ENCODE peak calls at places on chromosomes 12 and 14, in nine cellular contexts. G is tibial nerve, Z is right lobe of liver, Y is HCT116, B is IMR-90, L is stomach, R is heart left ventricle, D is adrenal gland, A is uterus. E is an unnamed sample. For H3K27me3, the result is how much of the 10 kb centered on the place peaks cover.

GRCh38 chr12:129101404-129101803 is 248.1 kb downstream of the GLT1D1 start:
- DNase-seq in A (no peak), G (no peak), Z (no peak), Y (no peak), B (no peak), L (no peak), R (no peak), D (no peak), E (no peak)

GRCh38 chr12:54622463-54623183 is 12.1 kb downstream of the LACRT start:
- DNase-seq in A (no peak), B (peak), Y (no peak), G (no peak), Z (no peak), R (no peak), L (no peak), D (no peak), E (no peak)

GRCh38 chr14:83594874-83595273 is 1935.1 kb upstream of the FLRT2 start:
- DNase-seq in A (no peak), Y (no peak), L (no peak), G (no peak), D (no peak), Z (no peak), R (no peak), B (no peak), E (no peak)

GRCh38 chr12:111271674-111272418 is 97.0 kb downstream of the PHETA1 start:
- DNase-seq in Z (no peak), Y (peak), A (no peak), G (no peak), L (no peak), D (no peak), R (no peak), B (no peak), E (no peak)

GRCh38 chr12:89494411-89495231 is 30.0 kb downstream of the GALNT4 start:
- DNase-seq in Y (no peak), L (no peak), G (no peak), A (no peak), Z (no peak), B (peak), R (no peak), D (no peak), E (no peak)

GRCh38 chr12:55931780-55932545 is 1.0 kb downstream of the DGKA start:
- DNase-seq in R (peak), Y (no peak), B (peak), L (peak), D (peak), Z (peak), G (peak), A (peak), E (peak)

GRCh38 chr12:13229504-13229903 is 33.0 kb downstream of the EMP1 start:
- DNase-seq in L (no peak), B (no peak), D (no peak), A (no peak), G (no peak), Z (no peak), R (no peak), Y (no peak), E (no peak)

GRCh38 chr12:57518920-57519757 is 1.2 kb downstream of the DDIT3 start:
- DNase-seq in B (peak), Y (no peak), R (peak), G (no peak), Z (peak), D (peak), A (peak), L (peak), E (peak)

GRCh38 chr14:36844443-36844842 is 182.8 kb downstream of the PAX9 start:
- DNase-seq in B (no peak), A (no peak), Z (no peak), R (no peak), D (no peak), Y (no peak), G (no peak), L (no peak), E (no peak)

GRCh38 chr12:119229837-119230236 is 51.1 kb downstream of the HSPB8 start:
- DNase-seq in B (peak), A (no peak), G (no peak), D (no peak), L (no peak), Y (peak), Z (no peak), R (peak), E (no peak)

GRCh38 chr14:104590240-104590965 is 10.8 kb downstream of the C14orf180 start:
- DNase-seq in Y (no peak), G (no peak), L (no peak), D (no peak), Z (no peak), A (no peak), R (peak), B (no peak), E (no peak)

GRCh38 chr14:36647827-36648753 is 13.6 kb upstream of the PAX9 start:
- DNase-seq in D (no peak), L (no peak), G (no peak), R (peak), B (peak), Y (no peak), Z (no peak), A (no peak), E (no peak)

GRCh38 chr14:104350463-104351185 is 212.2 kb downstream of the KIF26A start:
- DNase-seq in B (no peak), Y (no peak), Z (no peak), A (peak), D (peak), G (peak), R (no peak), L (peak), E (no peak)

GRCh38 chr12:100738086-100738485 is 56.5 kb upstream of the ANO4 start:
- DNase-seq in G (no peak), A (no peak), Y (no peak), B (no peak), L (no peak), R (no peak), D (no peak), Z (no peak), E (no peak)

GRCh38 chr14:66099451-66099850 is 386.7 kb upstream of the CCDC196 start:
- DNase-seq in Z (no peak), A (no peak), L (no peak), B (no peak), Y (no peak), D (no peak), G (no peak), R (no peak), E (no peak)

GRCh38 chr12:65673732-65674131 is 150.6 kb upstream of the HMGA2 start:
- DNase-seq in B (peak), R (no peak), G (no peak), A (no peak), Z (no peak), D (no peak), L (no peak), Y (no peak), E (no peak)

GRCh38 chr12:116924558-116925453 is 14.1 kb downstream of the FBXW8 start:
- DNase-seq in L (no peak), G (no peak), B (peak), Z (no peak), Y (peak), R (peak), D (peak), A (no peak), E (peak)

GRCh38 chr14:103856105-103856504 is 8.7 kb upstream of the PPP1R13B start:
- DNase-seq in L (no peak), D (no peak), Y (no peak), Z (peak), R (no peak), A (no peak), G (no peak), B (no peak), E (no peak)

GRCh38 chr12:28290262-28290661 is 100.0 kb downstream of the CCDC91 start:
- DNase-seq in Y (no peak), Z (no peak), L (no peak), G (no peak), D (no peak), B (no peak), A (no peak), R (no peak), E (no peak)

GRCh38 chr14:29528889-29529288 is 398.8 kb downstream of the PRKD1 start:
- DNase-seq in A (no peak), B (no peak), D (no peak), G (no peak), Y (no peak), L (no peak), R (no peak), Z (no peak), E (no peak)

GRCh38 chr12:109447482-109447881 is 29.6 kb downstream of the KCTD10 start:
- DNase-seq in B (no peak), Z (no peak), G (no peak), A (no peak), L (no peak), R (no peak), Y (no peak), D (no peak), E (peak)

GRCh38 chr12:123444396-123445026 is 8.0 kb upstream of the RILPL2 start:
- DNase-seq in Y (no peak), Z (no peak), G (no peak), L (no peak), D (no peak), B (peak), R (no peak), A (no peak), E (no peak)

GRCh38 chr14:61438497-61438859 is 117.1 kb downstream of the PRKCH start:
- DNase-seq in A (no peak), R (no peak), Z (no peak), D (no peak), L (no peak), Y (no peak), G (no peak), B (no peak), E (no peak)

GRCh38 chr12:6851921-6852650 is at the start of gene USP5:
- DNase-seq in D (peak), Z (peak), G (peak), Y (peak), B (peak), L (peak), A (peak), R (peak), E (peak)
- TF ChIP-seq POLR2A in D (peak), Z (no peak), G (peak), Y (no peak), B (no peak), L (no peak), A (no peak), R (no peak), E (no peak)

GRCh38 chr14:97031530-97031929 is 234.3 kb downstream of the VRK1 start:
- DNase-seq in A (no peak), D (no peak), G (no peak), R (no peak), B (no peak), Y (no peak), Z (no peak), L (no peak), E (no peak)
- H3K27me3 ChIP-seq in A (under half), D (under half), G (under half), R (half or more), B (under half), Y (under half), Z (under half), L (under half), E (under half)

DNA sequence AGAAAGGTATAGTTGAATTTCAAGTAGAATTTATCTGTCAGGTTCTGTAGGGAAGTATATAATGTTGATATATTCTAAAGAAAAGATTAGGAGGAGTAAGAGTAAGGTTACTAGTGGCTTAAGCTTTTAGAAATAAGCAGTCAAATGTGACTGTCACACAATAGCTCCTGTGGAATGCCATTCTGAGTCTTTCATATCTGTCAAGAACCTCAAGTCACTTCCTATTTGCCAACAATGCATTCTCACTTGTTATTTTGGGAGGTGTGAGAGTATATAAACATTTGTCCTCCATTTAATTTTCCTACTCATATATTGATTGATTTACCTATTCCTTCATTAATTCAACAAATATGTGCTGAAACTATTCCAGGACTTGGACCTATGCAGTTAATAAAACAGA is 11.7 kb downstream of the CLEC9A start:
- DNase-seq in Z (no peak), D (no peak), G (no peak), R (no peak), A (no peak), B (no peak), L (no peak), Y (no peak), E (no peak)
- TF ChIP-seq POLR2A in Z (no peak), D (no peak), G (no peak), R (no peak), A (no peak), B (no peak), L (no peak), Y (no peak), E (no peak)

GRCh38 chr14:100789460-100790417 is 36.2 kb upstream of the MEG3 start:
- DNase-seq in Z (no peak), Y (no peak), A (no peak), B (no peak), L (no peak), G (no peak), D (no peak), R (peak), E (no peak)
- H3K27me3 ChIP-seq in Z (under half), Y (under half), A (under half), B (under half), L (under half), G (under half), D (under half), R (half or more), E (under half)

DNA sequence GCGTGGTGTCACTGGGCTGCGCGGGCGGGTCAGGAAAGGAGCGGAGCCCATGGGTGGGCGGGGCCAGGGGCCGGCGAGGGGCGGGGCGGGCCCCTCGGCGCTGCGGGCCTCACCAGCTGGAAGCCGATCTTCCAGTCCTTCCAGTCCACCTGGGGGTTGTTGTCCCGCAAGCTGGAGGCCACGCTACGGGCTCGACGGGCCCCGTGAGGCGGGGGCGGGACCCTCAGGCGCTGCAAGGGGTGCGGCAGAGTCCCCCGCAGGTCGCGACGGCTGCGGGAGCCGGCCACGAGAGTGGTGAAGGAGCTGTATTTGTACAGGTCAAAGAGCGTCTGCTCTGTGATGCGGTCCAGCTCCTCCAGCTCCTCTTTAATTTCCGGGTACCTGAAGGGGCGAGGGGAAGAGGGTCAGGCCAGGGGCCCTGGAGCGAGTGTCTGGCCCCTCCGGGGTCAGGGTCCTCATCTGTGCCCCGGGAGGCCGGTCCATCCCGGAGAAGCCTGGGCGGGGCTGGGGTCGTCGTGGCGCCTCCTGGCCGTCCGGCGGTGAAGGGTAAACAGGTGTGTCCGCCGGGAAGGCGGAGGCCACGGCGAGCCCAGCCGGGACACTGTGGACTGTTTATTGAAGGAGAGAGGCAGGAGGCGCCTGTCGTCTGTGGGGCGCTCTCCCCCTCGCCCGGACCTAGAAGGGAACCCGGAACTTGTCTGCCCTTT is 11.9 kb downstream of the SCNN1A start:
- DNase-seq in Z (peak), B (peak), G (no peak), Y (no peak), L (peak), A (peak), R (peak), D (peak), E (peak)
- TF ChIP-seq POLR2A in Z (peak), B (no peak), G (peak), Y (peak), L (no peak), A (peak), R (no peak), D (peak), E (peak)

DNA sequence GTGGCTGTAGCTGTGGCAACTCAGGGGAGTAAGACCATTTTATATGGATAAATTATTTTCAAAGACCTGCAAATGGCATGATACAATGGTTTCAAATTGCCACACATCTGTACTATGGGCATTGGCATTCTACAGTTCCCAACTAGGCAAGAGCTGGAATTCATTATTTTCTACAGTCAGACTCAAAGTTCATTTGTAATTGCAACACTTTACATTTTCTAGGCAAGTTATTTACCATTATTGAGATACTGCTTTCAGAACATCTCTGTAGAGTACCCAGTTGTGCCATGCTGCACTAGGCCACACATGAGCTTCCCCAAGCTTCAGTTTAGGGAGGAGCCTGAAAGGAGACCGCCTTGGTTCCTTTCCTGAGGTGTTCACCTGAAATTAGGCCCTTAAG is 8.0 kb upstream of the ATG14 start:
- DNase-seq in Y (no peak), L (no peak), D (no peak), Z (no peak), A (no peak), B (no peak), G (no peak), R (no peak), E (no peak)
- H3K27me3 ChIP-seq in Y (under half), L (under half), D (under half), Z (under half), A (under half), B (under half), G (under half), R (under half), E (under half)

GRCh38 chr14:21267886-21268611 is 1.2 kb downstream of the HNRNPC start:
- DNase-seq in Y (no peak), G (no peak), B (peak), A (no peak), D (no peak), L (no peak), Z (no peak), R (no peak), E (no peak)

GRCh38 chr14:21268612-21269251 is 510 bp downstream of the HNRNPC start:
- DNase-seq in A (peak), D (peak), G (peak), Z (no peak), R (no peak), B (peak), L (peak), Y (peak), E (peak)

GRCh38 chr14:21269252-21270046 is at the start of gene HNRNPC:
- DNase-seq in D (peak), R (peak), B (peak), A (peak), G (peak), L (peak), Z (peak), Y (peak), E (peak)

GRCh38 chr14:21264025-21264801 is 5.0 kb downstream of the HNRNPC start:
- DNase-seq in B (peak), D (no peak), L (no peak), R (no peak), G (no peak), A (no peak), Y (no peak), Z (no peak), E (no peak)

DNA sequence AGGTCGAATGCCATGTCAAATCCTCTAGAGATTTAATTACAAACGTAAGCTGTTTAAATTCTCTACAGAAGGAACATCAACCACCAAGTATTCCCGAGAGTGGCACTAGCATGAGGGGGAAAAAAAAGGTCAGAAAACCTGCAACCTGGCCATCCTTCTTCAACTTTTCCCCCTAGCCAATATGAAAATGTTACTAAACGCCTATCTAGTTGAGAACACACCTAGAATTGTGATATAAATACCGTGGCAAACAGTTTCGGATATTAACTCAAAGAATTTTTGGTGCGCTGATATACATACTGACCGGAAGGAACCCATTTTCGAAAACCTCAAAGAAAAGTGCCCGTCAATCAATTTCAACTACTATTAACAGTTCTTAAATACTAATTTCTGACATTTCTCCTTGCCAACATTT is 1.8 kb downstream of the HNRNPC start:
- DNase-seq in Z (no peak), D (no peak), R (no peak), L (no peak), G (no peak), B (no peak), A (no peak), Y (no peak), E (no peak)
- TF ChIP-seq POLR2A in Z (no peak), D (no peak), R (no peak), L (no peak), G (no peak), B (no peak), A (no peak), Y (no peak), E (no peak)